ENCODE peak calls at places on chromosomes 2 and 18, in four cellular contexts. T is NT2/D1; C is right cardiac atrium; L is CD8-positive, alpha-beta memory T cell. B is an unnamed sample. For H3K4me1 and H3K9me3, the result is how much of the 10 kb centered on the place peaks cover.

GRCh38 chr2:100262555-100263320 is 59.6 kb downstream of the LONRF2 start:
- DNase-seq in L (peak), T (peak), C (peak), B (peak)

GRCh38 chr2:120253021-120253882 is 600 bp downstream of the RALB start:
- DNase-seq in T (no peak), C (peak), L (no peak), B (peak)

GRCh38 chr2:148874868-148875341 is at the start of gene KIF5C:
- DNase-seq in L (peak), T (peak), C (peak), B (peak)

GRCh38 chr2:75476778-75477177 is 84.0 kb downstream of the EVA1A start:
- DNase-seq in L (no peak), T (no peak), C (no peak), B (no peak)

GRCh38 chr2:235287369-235287722 is 206.5 kb upstream of the AGAP1 start:
- DNase-seq in L (no peak), T (no peak), C (peak), B (no peak)

GRCh38 chr2:238853724-238854123 is 5.8 kb downstream of the TWIST2 start:
- DNase-seq in L (no peak), C (no peak), T (no peak), B (no peak)

GRCh38 chr2:118120001-118120400 is 31.7 kb downstream of the INSIG2 start:
- DNase-seq in C (no peak), T (no peak), L (no peak), B (no peak)

GRCh38 chr2:236813806-236814205 is 244.2 kb downstream of the ACKR3 start:
- DNase-seq in C (no peak), L (no peak), T (no peak), B (no peak)

GRCh38 chr2:61368687-61369665 is 101.9 kb downstream of the USP34 start:
- DNase-seq in L (no peak), C (no peak), T (no peak), B (no peak)

GRCh38 chr18:58183226-58183625 is 139.2 kb downstream of the NEDD4L start:
- DNase-seq in L (no peak), T (no peak), C (no peak), B (no peak)

GRCh38 chr2:67561411-67561965 is 164.4 kb downstream of the ETAA1 start:
- DNase-seq in L (no peak), T (no peak), C (peak), B (no peak)

GRCh38 chr2:128322651-128323491 is 4.2 kb upstream of the HS6ST1 start:
- DNase-seq in C (peak), T (no peak), L (peak), B (no peak)

GRCh38 chr2:68591225-68591624 is 52.2 kb upstream of the PROKR1 start:
- DNase-seq in T (no peak), L (no peak), C (no peak), B (no peak)

GRCh38 chr2:200728630-200729029 is 83.1 kb upstream of the BZW1 start:
- DNase-seq in L (no peak), C (peak), T (no peak), B (no peak)

GRCh38 chr2:106866636-106867035 is 19.3 kb downstream of the ST6GAL2 start:
- DNase-seq in L (no peak), C (no peak), T (no peak), B (no peak)

GRCh38 chr18:57352761-57353136 is 392 bp downstream of the ST8SIA3 start:
- DNase-seq in L (no peak), C (no peak), T (no peak), B (no peak)

GRCh38 chr18:36672437-36673344 is 156.1 kb downstream of the TPGS2 start:
- DNase-seq in C (peak), T (no peak), L (no peak), B (peak)

GRCh38 chr2:10233131-10234012 is 69.3 kb upstream of the HPCAL1 start:
- DNase-seq in C (no peak), T (no peak), L (no peak), B (no peak)

GRCh38 chr2:134623796-134624195 is 95.0 kb downstream of the TMEM163 start:
- DNase-seq in T (no peak), L (no peak), C (no peak), B (no peak)

GRCh38 chr2:37766087-37766486 is 94.6 kb upstream of the CDC42EP3 start:
- DNase-seq in T (no peak), C (no peak), L (no peak), B (no peak)

GRCh38 chr2:160351978-160352377 is 141.6 kb downstream of the RBMS1 start:
- DNase-seq in T (no peak), L (no peak), C (no peak), B (no peak)

GRCh38 chr2:23239374-23239773 is 145.6 kb upstream of the KLHL29 start:
- DNase-seq in C (no peak), L (no peak), T (no peak), B (no peak)

GRCh38 chr2:72414108-72414507 is 266.4 kb upstream of the CYP26B1 start:
- DNase-seq in L (no peak), C (no peak), T (no peak), B (no peak)

GRCh38 chr18:48622911-48623431 is 84.1 kb downstream of the CTIF start:
- DNase-seq in C (peak), T (no peak), L (no peak), B (no peak)

GRCh38 chr18:9869713-9870430 is 15.9 kb upstream of the TXNDC2 start:
- DNase-seq in T (no peak), C (no peak), L (no peak), B (peak)

GRCh38 chr2:164816900-164817299 is 24.7 kb downstream of the COBLL1 start:
- DNase-seq in L (no peak), C (no peak), T (no peak), B (no peak)

DNA sequence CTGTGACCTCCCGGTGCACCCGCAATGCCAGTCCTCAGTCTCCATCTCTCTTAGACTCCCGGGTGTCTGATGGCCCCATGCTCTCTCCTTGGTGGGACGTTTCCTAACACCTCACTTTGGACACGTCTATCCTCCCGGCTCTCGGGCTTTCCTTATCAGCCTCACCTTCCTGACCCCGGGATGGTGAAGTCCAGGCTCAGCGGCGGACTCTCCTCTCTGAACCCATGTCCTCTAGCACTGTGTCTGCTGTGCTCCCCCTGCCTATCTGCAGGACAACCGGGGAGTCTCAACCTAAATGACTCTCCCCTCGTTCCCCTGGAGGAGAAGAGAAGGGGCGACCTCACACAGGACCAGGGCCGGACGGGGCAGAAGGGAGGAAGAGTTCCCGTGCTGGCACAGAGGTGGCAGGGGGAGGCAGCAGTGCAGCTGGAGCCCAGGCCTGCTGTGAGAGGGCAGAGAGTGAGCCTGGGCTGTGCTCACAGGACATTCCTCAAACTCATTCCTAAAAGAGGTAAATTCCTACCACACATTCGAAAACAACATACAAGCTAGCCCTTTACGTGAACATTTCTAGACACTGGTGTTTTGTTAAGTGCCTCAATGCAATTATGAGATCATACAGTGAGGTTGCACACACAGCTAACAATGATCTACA is 41.9 kb downstream of the MBP start:
- DNase-seq in L (no peak), T (no peak), C (no peak), B (no peak)
- H3K4me1 ChIP-seq in L (under half), T (under half), C (under half), B (under half)

DNA sequence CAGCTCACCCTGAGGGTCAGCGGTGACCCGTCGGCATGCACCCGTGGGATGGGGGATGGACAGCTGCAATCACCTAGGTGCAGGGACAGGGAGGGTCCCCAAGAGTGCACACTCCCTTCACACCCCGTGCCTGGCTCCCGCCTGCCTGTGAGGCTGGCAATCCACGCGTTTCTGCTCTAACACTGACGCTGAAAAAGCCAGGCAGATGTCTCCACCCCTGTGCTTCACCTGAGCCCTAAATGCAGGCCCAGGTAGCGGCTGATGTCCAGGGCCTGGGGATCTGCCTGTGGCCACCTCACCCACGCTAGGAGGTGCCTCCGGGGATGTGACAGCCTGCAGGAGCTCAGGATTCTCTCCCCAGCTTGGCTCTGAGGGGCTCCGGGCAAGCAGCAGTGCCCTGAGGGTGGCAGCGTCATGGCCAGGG is 212.0 kb upstream of the SALL3 start:
- DNase-seq in C (no peak), T (no peak), L (no peak), B (no peak)
- H3K9me3 ChIP-seq in C (under half), T (under half), L (under half), B (under half)

GRCh38 chr2:11393711-11394236 is 49.3 kb upstream of the ROCK2 start:
- DNase-seq in T (no peak), C (no peak), L (no peak), B (no peak)
- H3K4me1 ChIP-seq in T (under half), C (under half), L (under half), B (under half)

DNA sequence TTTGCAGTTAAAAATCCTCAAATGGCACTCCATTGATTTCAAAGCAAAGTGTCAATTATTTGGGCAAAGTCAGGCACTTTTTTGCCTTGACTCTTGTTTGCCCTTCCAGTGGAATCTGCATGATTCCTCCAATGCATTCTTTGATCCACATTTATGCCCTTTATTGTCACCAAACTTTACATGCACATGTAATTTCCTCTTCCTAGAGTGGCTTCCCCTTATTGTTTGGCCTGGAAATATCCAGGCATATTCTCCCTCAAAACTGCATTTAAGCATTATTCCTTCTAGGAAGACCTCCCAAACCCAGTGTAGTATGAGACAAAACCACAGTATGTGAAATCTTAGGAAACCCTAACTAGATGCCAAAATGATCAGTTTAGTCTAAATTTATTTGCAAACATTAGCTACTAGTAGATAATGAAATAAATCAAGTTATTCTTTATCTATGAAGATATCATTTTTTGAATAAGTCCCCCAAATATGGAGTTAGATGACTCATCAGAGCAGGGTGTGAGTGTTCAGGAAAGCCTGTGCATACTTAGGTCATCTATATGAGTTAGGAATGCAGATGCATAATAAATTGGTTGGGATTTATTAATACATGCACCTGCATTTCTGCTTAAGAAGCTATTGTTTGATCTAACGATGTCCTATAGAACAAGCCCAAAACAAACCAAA is 433.3 kb upstream of the TCF4 start:
- DNase-seq in C (no peak), T (no peak), L (no peak), B (no peak)
- H3K9me3 ChIP-seq in C (under half), T (under half), L (under half), B (under half)

GRCh38 chr18:67520276-67521035 is 3.9 kb upstream of the DSEL start:
- DNase-seq in C (no peak), L (no peak), T (no peak), B (no peak)
- H3K4me1 ChIP-seq in C (under half), L (under half), T (under half), B (under half)

DNA sequence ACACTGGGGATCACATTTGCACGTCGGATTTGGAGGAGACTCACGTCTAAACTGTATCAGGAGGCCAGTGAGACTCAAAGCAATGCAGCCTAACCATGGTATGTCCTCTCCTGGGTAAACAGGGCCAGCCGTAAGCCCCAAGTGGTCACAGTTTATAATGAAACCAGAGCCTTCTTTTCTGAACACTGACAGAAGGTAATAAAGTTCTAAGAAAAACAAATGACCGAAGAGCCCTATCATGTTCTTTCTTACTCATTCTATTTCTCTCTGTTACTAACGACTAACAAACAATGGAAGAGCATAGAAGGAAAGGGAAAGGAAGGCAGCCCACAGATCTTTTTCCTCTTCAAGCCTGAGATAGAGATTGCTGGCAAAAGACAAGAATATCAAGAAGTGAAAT is 796.8 kb upstream of the SOX11 start:
- DNase-seq in L (no peak), C (no peak), T (no peak), B (no peak)
- H3K9me3 ChIP-seq in L (under half), C (under half), T (under half), B (under half)

DNA sequence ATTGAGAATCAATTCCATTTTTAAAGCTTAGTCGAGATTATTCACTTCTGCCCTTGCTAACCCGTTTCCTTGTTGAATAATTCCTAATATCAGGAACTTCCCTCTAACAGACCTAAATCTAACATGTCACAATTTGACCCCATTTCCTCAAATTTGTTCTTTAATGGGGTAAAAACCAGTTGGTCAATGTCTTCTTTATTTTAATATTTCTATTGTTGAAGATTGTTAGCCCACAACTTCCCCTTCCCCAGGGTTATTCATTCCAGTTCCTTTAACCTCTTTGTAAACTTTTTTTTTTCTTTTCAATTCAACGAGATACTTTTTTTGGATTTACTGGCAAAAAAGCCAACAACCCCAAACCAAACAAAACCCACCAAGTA is 7.3 kb downstream of the TNFRSF11A start:
- DNase-seq in C (no peak), T (no peak), L (no peak), B (no peak)
- H3K4me1 ChIP-seq in C (under half), T (under half), L (under half), B (under half)

DNA sequence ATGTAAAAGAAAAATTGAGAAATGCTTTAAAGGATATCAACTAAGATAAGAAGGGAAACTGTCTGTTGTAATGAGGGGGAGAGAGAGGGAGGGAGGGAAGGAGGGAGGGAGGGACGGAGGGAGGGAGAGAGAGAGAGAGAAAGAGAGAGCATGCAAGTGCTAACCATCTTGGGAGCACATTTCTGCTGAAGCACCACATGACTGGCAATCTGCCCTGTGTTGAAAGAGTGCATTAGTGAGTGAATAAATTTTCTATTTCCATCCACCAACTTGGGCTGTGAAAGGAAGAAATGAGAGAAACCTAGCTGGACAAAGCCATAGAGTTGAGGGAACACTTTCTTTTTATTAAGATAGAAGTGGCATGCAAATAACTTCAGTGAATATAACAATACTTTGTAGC is 110.7 kb downstream of the TMX3 start:
- DNase-seq in C (no peak), L (no peak), T (no peak), B (no peak)
- H3K9me3 ChIP-seq in C (under half), L (under half), T (under half), B (under half)

GRCh38 chr2:203681978-203682377 is 24.5 kb upstream of the CD28 start:
- DNase-seq in L (no peak), C (peak), T (no peak), B (no peak)
- H3K4me1 ChIP-seq in L (under half), C (under half), T (under half), B (under half)

B was measured in HAP-1.